ENCODE peak calls at places on chromosomes 3 and 15, in seven cellular contexts. One of them, this sample, is unnamed.

GRCh38 chr15:96183927-96184266 is 146.6 kb upstream of the NR2F2 start:
- DNase-seq in iPS DF 6.9: no peak
- DNase-seq in CD8-positive, alpha-beta memory T cell: no peak
- DNase-seq in IMR-90: no peak
- DNase-seq in pancreas: no peak
- DNase-seq in body of pancreas: no peak
- DNase-seq in astrocyte: no peak
- DNase-seq in this sample: no peak

GRCh38 chr3:27721717-27722564 is at the start of gene EOMES:
- DNase-seq in iPS DF 6.9: no peak
- DNase-seq in pancreas: peak
- DNase-seq in CD8-positive, alpha-beta memory T cell: peak
- DNase-seq in astrocyte: peak
- DNase-seq in body of pancreas: peak
- DNase-seq in IMR-90: no peak
- DNase-seq in this sample: no peak

GRCh38 chr3:122577409-122578028 is at the start of gene PARP15:
- DNase-seq in iPS DF 6.9: no peak
- DNase-seq in pancreas: no peak
- DNase-seq in CD8-positive, alpha-beta memory T cell: peak
- DNase-seq in body of pancreas: peak
- DNase-seq in IMR-90: no peak
- DNase-seq in astrocyte: no peak
- DNase-seq in this sample: peak

GRCh38 chr15:40902605-40903561 is 8.6 kb downstream of the VPS18 start:
- DNase-seq in pancreas: peak
- DNase-seq in body of pancreas: peak
- DNase-seq in IMR-90: no peak
- DNase-seq in CD8-positive, alpha-beta memory T cell: no peak
- DNase-seq in iPS DF 6.9: no peak
- DNase-seq in astrocyte: no peak
- DNase-seq in this sample: no peak

GRCh38 chr3:129618901-129619671 is 12.6 kb upstream of the PLXND1 start:
- DNase-seq in pancreas: no peak
- DNase-seq in body of pancreas: no peak
- DNase-seq in CD8-positive, alpha-beta memory T cell: no peak
- DNase-seq in IMR-90: no peak
- DNase-seq in astrocyte: no peak
- DNase-seq in iPS DF 6.9: no peak
- DNase-seq in this sample: peak

GRCh38 chr3:195185574-195185973 is 85.4 kb downstream of the XXYLT1 start:
- DNase-seq in iPS DF 6.9: no peak
- DNase-seq in CD8-positive, alpha-beta memory T cell: no peak
- DNase-seq in astrocyte: no peak
- DNase-seq in IMR-90: no peak
- DNase-seq in pancreas: no peak
- DNase-seq in body of pancreas: no peak
- DNase-seq in this sample: no peak

GRCh38 chr3:126422571-126423091 is 27.9 kb downstream of the CFAP100 start:
- DNase-seq in astrocyte: no peak
- DNase-seq in iPS DF 6.9: no peak
- DNase-seq in CD8-positive, alpha-beta memory T cell: no peak
- DNase-seq in IMR-90: no peak
- DNase-seq in pancreas: peak
- DNase-seq in body of pancreas: no peak
- DNase-seq in this sample: no peak

GRCh38 chr3:10674593-10674992 is 141.4 kb upstream of the SLC6A11 start:
- DNase-seq in body of pancreas: no peak
- DNase-seq in CD8-positive, alpha-beta memory T cell: no peak
- DNase-seq in pancreas: no peak
- DNase-seq in astrocyte: no peak
- DNase-seq in IMR-90: no peak
- DNase-seq in iPS DF 6.9: no peak
- DNase-seq in this sample: no peak

GRCh38 chr3:128794067-128794768 is 68.2 kb downstream of the RAB7A start:
- DNase-seq in astrocyte: peak
- DNase-seq in IMR-90: peak
- DNase-seq in pancreas: no peak
- DNase-seq in CD8-positive, alpha-beta memory T cell: no peak
- DNase-seq in iPS DF 6.9: no peak
- DNase-seq in body of pancreas: no peak
- DNase-seq in this sample: no peak

GRCh38 chr3:110504901-110505300 is 566.7 kb upstream of the NECTIN3 start:
- DNase-seq in IMR-90: no peak
- DNase-seq in pancreas: no peak
- DNase-seq in astrocyte: no peak
- DNase-seq in iPS DF 6.9: no peak
- DNase-seq in CD8-positive, alpha-beta memory T cell: no peak
- DNase-seq in body of pancreas: no peak
- DNase-seq in this sample: no peak

GRCh38 chr15:76866008-76866407 is 39.1 kb downstream of the SCAPER start:
- DNase-seq in body of pancreas: no peak
- DNase-seq in iPS DF 6.9: no peak
- DNase-seq in CD8-positive, alpha-beta memory T cell: no peak
- DNase-seq in astrocyte: no peak
- DNase-seq in pancreas: no peak
- DNase-seq in IMR-90: peak
- DNase-seq in this sample: no peak

GRCh38 chr15:97446138-97446537 is 514.4 kb upstream of the ARRDC4 start:
- DNase-seq in IMR-90: no peak
- DNase-seq in body of pancreas: no peak
- DNase-seq in CD8-positive, alpha-beta memory T cell: no peak
- DNase-seq in astrocyte: no peak
- DNase-seq in pancreas: no peak
- DNase-seq in iPS DF 6.9: no peak
- DNase-seq in this sample: no peak

GRCh38 chr3:155282416-155283091 is 10.9 kb downstream of the STRIT1 start:
- DNase-seq in CD8-positive, alpha-beta memory T cell: no peak
- DNase-seq in iPS DF 6.9: no peak
- DNase-seq in astrocyte: peak
- DNase-seq in pancreas: no peak
- DNase-seq in IMR-90: peak
- DNase-seq in body of pancreas: no peak
- DNase-seq in this sample: no peak

GRCh38 chr3:43960448-43960840 is 269.7 kb downstream of the ABHD5 start:
- DNase-seq in iPS DF 6.9: no peak
- DNase-seq in CD8-positive, alpha-beta memory T cell: no peak
- DNase-seq in body of pancreas: peak
- DNase-seq in astrocyte: no peak
- DNase-seq in pancreas: no peak
- DNase-seq in IMR-90: no peak
- DNase-seq in this sample: no peak

GRCh38 chr3:62718515-62719320 is 156.5 kb downstream of the CADPS start:
- DNase-seq in body of pancreas: no peak
- DNase-seq in pancreas: no peak
- DNase-seq in IMR-90: no peak
- DNase-seq in iPS DF 6.9: no peak
- DNase-seq in astrocyte: peak
- DNase-seq in CD8-positive, alpha-beta memory T cell: no peak
- DNase-seq in this sample: no peak

GRCh38 chr3:25047058-25047457 is 381.0 kb upstream of the RARB start:
- DNase-seq in body of pancreas: no peak
- DNase-seq in iPS DF 6.9: no peak
- DNase-seq in IMR-90: no peak
- DNase-seq in pancreas: no peak
- DNase-seq in astrocyte: no peak
- DNase-seq in CD8-positive, alpha-beta memory T cell: no peak
- DNase-seq in this sample: no peak

GRCh38 chr15:100183921-100184480 is 157.8 kb downstream of the ADAMTS17 start:
- DNase-seq in iPS DF 6.9: no peak
- DNase-seq in CD8-positive, alpha-beta memory T cell: no peak
- DNase-seq in pancreas: no peak
- DNase-seq in astrocyte: no peak
- DNase-seq in body of pancreas: no peak
- DNase-seq in IMR-90: no peak
- DNase-seq in this sample: no peak

DNA sequence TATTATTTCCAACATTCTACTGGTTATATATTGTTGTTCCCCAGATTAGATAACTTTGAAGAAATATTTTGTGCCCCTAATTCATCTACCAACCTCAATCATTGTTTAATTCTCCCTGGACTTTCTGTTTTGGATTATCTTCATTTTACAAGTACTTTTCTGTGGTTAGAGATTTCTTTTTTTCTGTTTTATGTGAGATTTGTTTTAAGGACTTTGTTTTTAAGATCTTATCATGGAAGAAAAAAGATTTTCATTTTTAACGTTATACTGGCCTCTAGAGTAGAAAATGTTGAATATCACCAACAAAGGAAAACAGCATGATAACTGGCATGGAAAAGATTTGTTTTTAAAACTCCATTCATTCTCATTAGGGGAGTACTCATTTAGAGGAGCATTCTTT is 210.9 kb upstream of the KCNMB2 start:
- DNase-seq in iPS DF 6.9: no peak
- DNase-seq in body of pancreas: no peak
- DNase-seq in astrocyte: peak
- DNase-seq in pancreas: no peak
- DNase-seq in CD8-positive, alpha-beta memory T cell: no peak
- DNase-seq in IMR-90: peak
- DNase-seq in this sample: no peak
- H3K27ac ChIP-seq in iPS DF 6.9: no peak
- H3K27ac ChIP-seq in body of pancreas: no peak
- H3K27ac ChIP-seq in astrocyte: no peak
- H3K27ac ChIP-seq in pancreas: no peak
- H3K27ac ChIP-seq in CD8-positive, alpha-beta memory T cell: no peak
- H3K27ac ChIP-seq in IMR-90: no peak
- H3K27ac ChIP-seq in this sample: peak

GRCh38 chr3:95719481-95719880 is 1094.9 kb upstream of the EPHA6 start:
- DNase-seq in iPS DF 6.9: no peak
- DNase-seq in astrocyte: no peak
- DNase-seq in IMR-90: no peak
- DNase-seq in CD8-positive, alpha-beta memory T cell: no peak
- DNase-seq in pancreas: no peak
- DNase-seq in body of pancreas: no peak
- DNase-seq in this sample: no peak

GRCh38 chr3:95718168-95718567 is 1096.2 kb upstream of the EPHA6 start:
- DNase-seq in astrocyte: no peak
- DNase-seq in pancreas: no peak
- DNase-seq in body of pancreas: no peak
- DNase-seq in CD8-positive, alpha-beta memory T cell: no peak
- DNase-seq in iPS DF 6.9: no peak
- DNase-seq in IMR-90: no peak
- DNase-seq in this sample: no peak

GRCh38 chr3:95717048-95717447 is 1097.3 kb upstream of the EPHA6 start:
- DNase-seq in IMR-90: no peak
- DNase-seq in pancreas: no peak
- DNase-seq in astrocyte: no peak
- DNase-seq in iPS DF 6.9: no peak
- DNase-seq in body of pancreas: no peak
- DNase-seq in CD8-positive, alpha-beta memory T cell: no peak
- DNase-seq in this sample: no peak

GRCh38 chr3:95725770-95726169 is 1088.6 kb upstream of the EPHA6 start:
- DNase-seq in CD8-positive, alpha-beta memory T cell: no peak
- DNase-seq in IMR-90: no peak
- DNase-seq in pancreas: no peak
- DNase-seq in iPS DF 6.9: no peak
- DNase-seq in astrocyte: no peak
- DNase-seq in body of pancreas: no peak
- DNase-seq in this sample: no peak

GRCh38 chr3:95721938-95722337 is 1092.5 kb upstream of the EPHA6 start:
- DNase-seq in pancreas: no peak
- DNase-seq in body of pancreas: no peak
- DNase-seq in IMR-90: no peak
- DNase-seq in CD8-positive, alpha-beta memory T cell: no peak
- DNase-seq in iPS DF 6.9: no peak
- DNase-seq in astrocyte: no peak
- DNase-seq in this sample: no peak
- H3K4me3 ChIP-seq in pancreas: no peak
- H3K4me3 ChIP-seq in body of pancreas: no peak
- H3K4me3 ChIP-seq in IMR-90: no peak
- H3K4me3 ChIP-seq in CD8-positive, alpha-beta memory T cell: no peak
- H3K4me3 ChIP-seq in iPS DF 6.9: no peak
- H3K4me3 ChIP-seq in astrocyte: no peak
- H3K4me3 ChIP-seq in this sample: no peak

GRCh38 chr3:102671005-102671404 is 236.2 kb downstream of the ZPLD1 start:
- DNase-seq in body of pancreas: no peak
- DNase-seq in astrocyte: no peak
- DNase-seq in CD8-positive, alpha-beta memory T cell: no peak
- DNase-seq in iPS DF 6.9: no peak
- DNase-seq in pancreas: no peak
- DNase-seq in IMR-90: no peak
- DNase-seq in this sample: no peak

GRCh38 chr3:102673271-102674115 is 238.7 kb downstream of the ZPLD1 start:
- DNase-seq in iPS DF 6.9: peak
- DNase-seq in body of pancreas: peak
- DNase-seq in astrocyte: peak
- DNase-seq in IMR-90: peak
- DNase-seq in CD8-positive, alpha-beta memory T cell: peak
- DNase-seq in pancreas: peak
- DNase-seq in this sample: peak

GRCh38 chr3:102676424-102676823 is 241.6 kb downstream of the ZPLD1 start:
- DNase-seq in astrocyte: no peak
- DNase-seq in pancreas: no peak
- DNase-seq in CD8-positive, alpha-beta memory T cell: no peak
- DNase-seq in iPS DF 6.9: no peak
- DNase-seq in IMR-90: no peak
- DNase-seq in body of pancreas: no peak
- DNase-seq in this sample: no peak

GRCh38 chr3:102674284-102674683 is 239.5 kb downstream of the ZPLD1 start:
- DNase-seq in CD8-positive, alpha-beta memory T cell: no peak
- DNase-seq in IMR-90: no peak
- DNase-seq in iPS DF 6.9: no peak
- DNase-seq in body of pancreas: no peak
- DNase-seq in astrocyte: no peak
- DNase-seq in pancreas: no peak
- DNase-seq in this sample: no peak
- H3K27ac ChIP-seq in CD8-positive, alpha-beta memory T cell: no peak
- H3K27ac ChIP-seq in IMR-90: no peak
- H3K27ac ChIP-seq in iPS DF 6.9: no peak
- H3K27ac ChIP-seq in body of pancreas: no peak
- H3K27ac ChIP-seq in astrocyte: no peak
- H3K27ac ChIP-seq in pancreas: no peak
- H3K27ac ChIP-seq in this sample: no peak

DNA sequence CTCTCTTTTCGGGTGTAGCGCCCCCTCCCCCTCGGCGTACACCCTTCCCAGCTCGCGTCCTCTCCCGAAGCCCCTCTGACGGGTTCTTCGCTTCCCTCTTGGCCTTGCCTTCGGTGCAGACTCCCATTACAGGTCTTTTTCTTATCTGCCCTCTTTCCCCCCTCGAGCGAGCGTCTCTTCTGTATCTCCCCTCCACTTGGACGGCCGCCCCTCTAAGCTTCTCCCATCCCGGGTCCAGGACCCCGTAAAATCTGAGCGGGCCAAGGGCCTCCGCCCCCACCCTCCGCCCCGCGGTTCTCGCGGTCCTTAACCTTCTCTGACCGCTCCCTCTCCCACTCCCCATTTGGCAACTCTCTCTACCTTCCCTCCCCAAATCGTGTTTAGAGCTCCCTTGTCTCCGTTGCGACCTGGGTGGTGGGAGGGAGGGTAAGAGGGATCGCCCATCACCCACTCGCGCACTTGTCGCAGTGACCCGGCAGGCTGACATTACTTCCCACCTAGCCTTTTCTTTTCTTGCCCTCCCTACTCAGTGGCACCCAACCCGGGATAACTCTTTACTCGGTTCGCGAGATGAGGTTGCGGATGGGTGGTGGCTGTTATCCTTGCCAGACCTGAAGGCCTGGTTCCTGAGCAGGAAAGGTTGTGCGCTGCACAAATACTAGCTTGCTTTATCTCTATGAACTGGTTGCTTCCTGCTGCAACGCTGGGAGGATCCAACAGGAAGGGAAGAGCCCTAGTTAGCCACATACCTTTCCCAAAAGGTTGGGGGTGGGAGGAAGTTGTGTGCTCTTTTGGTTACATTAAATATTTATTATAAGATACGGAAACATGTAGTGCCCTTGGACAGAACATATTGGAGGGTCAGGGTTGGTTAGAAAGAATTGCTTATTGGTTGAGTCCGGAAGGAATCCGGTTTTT is 922 bp downstream of the RAB11A start:
- DNase-seq in astrocyte: peak
- DNase-seq in body of pancreas: peak
- DNase-seq in pancreas: peak
- DNase-seq in CD8-positive, alpha-beta memory T cell: no peak
- DNase-seq in iPS DF 6.9: no peak
- DNase-seq in IMR-90: peak
- DNase-seq in this sample: peak
- H3K4me3 ChIP-seq in astrocyte: peak
- H3K4me3 ChIP-seq in body of pancreas: peak
- H3K4me3 ChIP-seq in pancreas: peak
- H3K4me3 ChIP-seq in CD8-positive, alpha-beta memory T cell: peak
- H3K4me3 ChIP-seq in iPS DF 6.9: peak
- H3K4me3 ChIP-seq in IMR-90: peak
- H3K4me3 ChIP-seq in this sample: peak

This sample was measured in heart right ventricle.